ENCODE peak calls at places on chromosome 1, in eight cellular contexts. V is activated CD4-positive, alpha-beta T cell treated with anti-CD3 and anti-CD28 coated beads, Interleukin-2, amount 50 U/mL, for 48 hours; F is NCI-H2081 treated with DMSO at 0.1 percent for 48 hours; D is effector memory CD8-positive, alpha-beta T cell; A is HL-60; B is GM23338; K is ELF-1; X is iris pigment epithelial cell. M is an unnamed sample.

GRCh38 chr1:15513192-15513591 is 10.8 kb downstream of the CASP9 start:
- DNase-seq in V (no peak), F (no peak), D (no peak), A (no peak), B (no peak), K (no peak), X (no peak), M (no peak)

GRCh38 chr1:59720716-59721115 is 94.0 kb upstream of the HOOK1 start:
- DNase-seq in V (no peak), F (no peak), D (no peak), A (no peak), B (no peak), K (no peak), X (no peak), M (no peak)

GRCh38 chr1:154999651-155000474 is 2.7 kb upstream of the ZBTB7B start:
- DNase-seq in V (peak), F (peak), D (no peak), A (peak), B (peak), K (peak), X (no peak), M (peak)

GRCh38 chr1:98988906-98989603 is 15.6 kb downstream of the PLPPR5 start:
- DNase-seq in V (no peak), F (no peak), D (no peak), A (no peak), B (no peak), K (no peak), X (peak), M (no peak)

GRCh38 chr1:99849413-99849743 is 783 bp upstream of the AGL start:
- DNase-seq in V (no peak), F (no peak), D (no peak), A (no peak), B (no peak), K (no peak), X (no peak), M (no peak)

GRCh38 chr1:225772323-225772768 is 5.3 kb upstream of the SRP9 start:
- DNase-seq in V (peak), F (peak), D (no peak), A (no peak), B (peak), K (peak), X (peak), M (peak)

GRCh38 chr1:229280921-229281320 is 10.0 kb downstream of the RAB4A start:
- DNase-seq in V (no peak), F (no peak), D (no peak), A (no peak), B (no peak), K (no peak), X (peak), M (no peak)

GRCh38 chr1:30748699-30749401 is 8.7 kb downstream of the LAPTM5 start:
- DNase-seq in V (no peak), F (no peak), D (no peak), A (peak), B (no peak), K (no peak), X (peak), M (no peak)

GRCh38 chr1:175434268-175434860 is 241.8 kb upstream of the KIAA0040 start:
- DNase-seq in V (peak), F (no peak), D (no peak), A (no peak), B (peak), K (peak), X (no peak), M (no peak)

GRCh38 chr1:24481843-24482610 is 20.6 kb upstream of the RCAN3 start:
- DNase-seq in V (no peak), F (no peak), D (peak), A (no peak), B (no peak), K (no peak), X (no peak), M (peak)

GRCh38 chr1:212721388-212722247 is 22.0 kb upstream of the BATF3 start:
- DNase-seq in V (peak), F (no peak), D (no peak), A (no peak), B (no peak), K (no peak), X (peak), M (no peak)

GRCh38 chr1:20448626-20449215 is 37.3 kb downstream of the CAMK2N1 start:
- DNase-seq in V (no peak), F (no peak), D (no peak), A (no peak), B (peak), K (no peak), X (no peak), M (no peak)

GRCh38 chr1:222098382-222098781 is 356.5 kb upstream of the DUSP10 start:
- DNase-seq in V (no peak), F (no peak), D (no peak), A (no peak), B (no peak), K (no peak), X (no peak), M (no peak)

GRCh38 chr1:154607084-154607747 is 770 bp downstream of the ADAR start:
- DNase-seq in V (no peak), F (no peak), D (no peak), A (no peak), B (no peak), K (peak), X (peak), M (no peak)

GRCh38 chr1:156772728-156773497 is 5.6 kb downstream of the PRCC start:
- DNase-seq in V (no peak), F (no peak), D (no peak), A (no peak), B (no peak), K (peak), X (no peak), M (no peak)

GRCh38 chr1:181396171-181396670 is 87.1 kb upstream of the CACNA1E start:
- DNase-seq in V (peak), F (no peak), D (peak), A (no peak), B (no peak), K (no peak), X (no peak), M (peak)

GRCh38 chr1:207565546-207566468 is 69.8 kb downstream of the CR1 start:
- DNase-seq in V (peak), F (no peak), D (no peak), A (no peak), B (peak), K (peak), X (peak), M (peak)

GRCh38 chr1:165284471-165284870 is 72.0 kb downstream of the LMX1A start:
- DNase-seq in V (no peak), F (peak), D (no peak), A (no peak), B (no peak), K (peak), X (no peak), M (no peak)

GRCh38 chr1:29286194-29286767 is 50.0 kb downstream of the PTPRU start:
- DNase-seq in V (no peak), F (no peak), D (no peak), A (no peak), B (no peak), K (no peak), X (no peak), M (no peak)

GRCh38 chr1:209643295-209644020 is 8.8 kb downstream of the LAMB3 start:
- DNase-seq in V (no peak), F (no peak), D (no peak), A (no peak), B (no peak), K (no peak), X (peak), M (no peak)

GRCh38 chr1:25563330-25564215 is 20.2 kb downstream of the LDLRAP1 start:
- DNase-seq in V (peak), F (no peak), D (no peak), A (no peak), B (no peak), K (no peak), X (no peak), M (peak)

GRCh38 chr1:164735315-164736052 is 176.5 kb downstream of the PBX1 start:
- DNase-seq in V (no peak), F (no peak), D (no peak), A (no peak), B (no peak), K (peak), X (peak), M (no peak)

GRCh38 chr1:74470262-74470661 is 42.1 kb downstream of the LRRC53 start:
- DNase-seq in V (no peak), F (no peak), D (no peak), A (no peak), B (no peak), K (no peak), X (no peak), M (no peak)

GRCh38 chr1:237759371-237759770 is 131.4 kb downstream of the ZP4 start:
- DNase-seq in V (no peak), F (no peak), D (no peak), A (no peak), B (no peak), K (no peak), X (no peak), M (no peak)

GRCh38 chr1:168261390-168261789 is 19.3 kb upstream of the TBX19 start:
- DNase-seq in V (no peak), F (no peak), D (no peak), A (no peak), B (no peak), K (no peak), X (peak), M (no peak)

GRCh38 chr1:170238704-170239391 is 93.1 kb downstream of the NTMT2 start:
- DNase-seq in V (no peak), F (no peak), D (no peak), A (no peak), B (peak), K (no peak), X (no peak), M (no peak)

GRCh38 chr1:6783956-6784559 is 1.2 kb upstream of the CAMTA1 start:
- DNase-seq in V (no peak), F (no peak), D (no peak), A (no peak), B (peak), K (no peak), X (no peak), M (no peak)

GRCh38 chr1:109516872-109517271 is 7.3 kb upstream of the AMIGO1 start:
- DNase-seq in V (no peak), F (no peak), D (no peak), A (no peak), B (no peak), K (no peak), X (no peak), M (no peak)

GRCh38 chr1:112522621-112523020 is 13.9 kb downstream of the WNT2B start:
- DNase-seq in V (no peak), F (no peak), D (no peak), A (no peak), B (no peak), K (peak), X (peak), M (no peak)

GRCh38 chr1:42931108-42931539 is 27.5 kb downstream of the SLC2A1 start:
- DNase-seq in V (peak), F (no peak), D (peak), A (peak), B (peak), K (peak), X (peak), M (peak)

GRCh38 chr1:43469932-43470331 is 16.2 kb upstream of the HYI start:
- DNase-seq in V (no peak), F (no peak), D (no peak), A (no peak), B (no peak), K (no peak), X (no peak), M (no peak)